ENCODE peak calls at places on chromosomes 13 and 19, in six cellular contexts. K is left ventricle myocardium inferior, W is cardiac muscle cell, Y is fibroblast of mammary gland, B is BJ, I is HFFc6. Z is an unnamed sample.
A peak's percentile ranks its signal among the peaks of the same experiment; 100 is the strongest.

GRCh38 chr19:45468803-45469131 is 971 bp downstream of the FOSB start:
- DNase-seq in K (no peak), I (no peak), W (no peak), B (no peak), Y (peak; percentile 45), Z (peak; percentile 90)

GRCh38 chr13:26721251-26721939 is 39.2 kb downstream of the GPR12 start:
- DNase-seq in B (no peak), I (no peak), K (no peak), W (no peak), Y (no peak), Z (peak; percentile 70)

GRCh38 chr13:43368003-43368402 is 344.6 kb downstream of the DNAJC15 start:
- DNase-seq in Y (peak; percentile 29), B (no peak), I (no peak), W (no peak), K (no peak), Z (peak; percentile 50)

GRCh38 chr19:246551-246950 is 44.7 kb downstream of the PLPP2 start:
- DNase-seq in W (no peak), B (no peak), I (no peak), K (no peak), Y (no peak), Z (no peak)

GRCh38 chr19:38316477-38317067 is 825 bp upstream of the YIF1B start:
- DNase-seq in W (no peak), I (no peak), B (no peak), Y (no peak), K (no peak), Z (peak; percentile 83)

GRCh38 chr13:25214371-25215252 is 42.5 kb upstream of the AMER2 start:
- DNase-seq in W (no peak), K (no peak), Y (peak; percentile 73), I (peak; percentile 35), B (peak; percentile 24), Z (no peak)

GRCh38 chr13:29359181-29359580 is 236.3 kb downstream of the SLC7A1 start:
- DNase-seq in I (no peak), W (no peak), Y (no peak), B (no peak), K (no peak), Z (no peak)

GRCh38 chr19:29366757-29367156 is 153.8 kb upstream of the UQCRFS1 start:
- DNase-seq in K (no peak), B (no peak), W (no peak), I (no peak), Y (no peak), Z (no peak)

GRCh38 chr19:32802840-32803239 is 66.7 kb downstream of the SLC7A9 start:
- DNase-seq in K (no peak), W (no peak), Y (no peak), B (no peak), I (no peak), Z (no peak)

GRCh38 chr19:33280351-33280921 is 21.9 kb downstream of the CEBPA start:
- DNase-seq in B (no peak), K (no peak), Y (no peak), W (no peak), I (no peak), Z (no peak)

GRCh38 chr19:42356686-42357085 is 31.3 kb downstream of the MEGF8 start:
- DNase-seq in B (no peak), W (no peak), I (no peak), K (no peak), Y (no peak), Z (peak; percentile 72)

GRCh38 chr13:31987535-31988170 is 43.9 kb upstream of the FRY start:
- DNase-seq in W (no peak), Y (peak; percentile 27), B (no peak), K (no peak), I (no peak), Z (no peak)

GRCh38 chr19:37983916-37984315 is 76.9 kb downstream of the SIPA1L3 start:
- DNase-seq in I (no peak), K (no peak), B (no peak), W (no peak), Y (no peak), Z (no peak)

GRCh38 chr19:39499082-39499642 is 415 bp downstream of the DLL3 start:
- DNase-seq in K (no peak), W (peak; percentile 58), Y (no peak), B (no peak), I (no peak), Z (peak; percentile 68)

GRCh38 chr19:8251025-8251472 is 41.9 kb downstream of the CERS4 start:
- DNase-seq in K (peak; percentile 89), I (no peak), B (no peak), W (no peak), Y (peak; percentile 56), Z (peak; percentile 83)

GRCh38 chr19:13623686-13624405 is 117.6 kb upstream of the CACNA1A start:
- DNase-seq in K (no peak), B (no peak), W (no peak), Y (no peak), I (no peak), Z (no peak)

GRCh38 chr19:13622727-13623126 is 116.4 kb upstream of the CACNA1A start:
- DNase-seq in Y (no peak), W (peak; percentile 27), I (no peak), K (no peak), B (no peak), Z (no peak)

GRCh38 chr19:13615890-13616289 is 109.6 kb upstream of the CACNA1A start:
- DNase-seq in K (no peak), Y (no peak), B (no peak), I (no peak), W (no peak), Z (no peak)

GRCh38 chr19:13619203-13619632 is 112.9 kb upstream of the CACNA1A start:
- DNase-seq in I (peak; percentile 12), Y (peak; percentile 83), W (no peak), B (peak; percentile 23), K (no peak), Z (peak; percentile 56)

DNA sequence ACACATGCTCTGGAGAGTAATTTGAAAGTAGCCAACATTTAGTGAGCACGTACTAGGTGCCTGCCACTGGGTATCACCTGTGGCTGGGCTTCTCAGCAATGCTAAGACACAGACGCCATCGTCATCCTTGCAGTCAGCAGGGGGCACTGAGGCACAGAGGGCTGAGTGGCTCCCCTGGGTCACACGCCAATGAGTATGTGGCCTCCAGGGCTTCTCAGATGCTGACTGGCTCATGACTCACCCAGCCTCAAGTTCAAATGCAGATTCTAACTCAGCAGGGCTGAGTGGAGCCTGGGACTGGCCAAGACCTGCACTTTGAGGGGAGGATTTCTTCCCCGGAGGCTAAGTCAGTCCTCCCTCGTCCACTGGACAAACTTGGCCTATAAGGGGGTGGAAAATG is 115.1 kb upstream of the CACNA1A start:
- DNase-seq in K (no peak), Y (peak; percentile 97), I (peak; percentile 97), W (no peak), B (peak; percentile 82), Z (peak; percentile 90)
- TF ChIP-seq CTCF in K (no peak), Y (peak; percentile 43), I (peak; percentile 73), W (no peak), B (peak; percentile 45), Z (peak; percentile 32)

GRCh38 chr13:78319101-78319627 is 284.2 kb downstream of the POU4F1 start:
- DNase-seq in B (no peak), I (no peak), K (no peak), Y (no peak), W (no peak), Z (no peak)

DNA sequence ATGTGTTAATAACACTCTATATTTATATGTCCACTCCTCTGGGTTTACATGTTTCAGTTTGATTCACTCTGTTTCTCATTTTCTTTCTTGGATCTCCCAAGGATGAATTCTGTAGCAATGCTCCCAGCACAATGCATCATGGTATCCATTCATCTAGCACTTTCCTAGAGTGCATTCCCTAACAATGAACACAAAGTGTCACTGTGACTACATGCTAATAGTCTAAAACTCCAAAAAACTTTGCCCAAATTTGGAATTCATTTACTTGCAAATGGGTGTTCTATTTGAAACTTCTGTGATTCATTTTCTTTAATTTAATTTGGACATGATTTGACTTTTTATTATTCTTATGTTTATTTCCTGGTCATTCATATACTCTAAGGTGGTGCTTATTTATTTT is 286.3 kb downstream of the POU4F1 start:
- DNase-seq in W (peak; percentile 22), K (no peak), B (no peak), Y (no peak), I (no peak), Z (no peak)
- TF ChIP-seq CTCF in W (peak; percentile 20), K (peak; percentile 61), B (no peak), Y (peak; percentile 16), I (no peak), Z (no peak)

DNA sequence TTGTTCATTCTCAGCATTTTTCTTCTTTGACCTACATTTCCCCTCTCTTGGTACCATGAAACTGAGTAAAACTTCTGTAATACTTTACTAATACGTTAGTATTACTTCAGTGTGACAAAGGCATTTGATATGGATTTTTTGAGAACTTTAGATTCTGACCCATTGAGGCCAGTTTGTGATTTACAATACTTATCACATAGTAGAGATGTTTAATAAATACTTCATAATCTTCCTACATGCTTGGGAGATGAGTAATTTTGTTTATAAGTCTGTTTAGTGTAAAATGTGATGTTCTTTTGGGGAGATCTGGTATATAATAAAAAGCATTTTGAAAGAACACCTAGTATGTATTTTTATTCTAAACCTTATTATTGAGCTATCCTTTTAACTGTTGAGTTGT is 29.7 kb downstream of the GTF2F2 start:
- DNase-seq in B (no peak), K (no peak), Y (no peak), W (no peak), I (no peak), Z (no peak)
- TF ChIP-seq CTCF in B (no peak), K (no peak), Y (no peak), W (no peak), I (no peak), Z (no peak)

GRCh38 chr19:14022469-14022868 is 5.5 kb upstream of the RLN3 start:
- DNase-seq in I (peak; percentile 29), K (no peak), W (no peak), B (no peak), Y (no peak), Z (no peak)

GRCh38 chr19:14021474-14021873 is 6.5 kb upstream of the RLN3 start:
- DNase-seq in B (no peak), K (no peak), Y (no peak), W (no peak), I (no peak), Z (no peak)

GRCh38 chr19:14027856-14028450 is at the start of gene RLN3:
- DNase-seq in B (no peak), W (no peak), Y (no peak), K (no peak), I (no peak), Z (no peak)

GRCh38 chr19:14019100-14019499 is 8.8 kb upstream of the RLN3 start:
- DNase-seq in Y (no peak), W (no peak), B (no peak), I (no peak), K (no peak), Z (no peak)

DNA sequence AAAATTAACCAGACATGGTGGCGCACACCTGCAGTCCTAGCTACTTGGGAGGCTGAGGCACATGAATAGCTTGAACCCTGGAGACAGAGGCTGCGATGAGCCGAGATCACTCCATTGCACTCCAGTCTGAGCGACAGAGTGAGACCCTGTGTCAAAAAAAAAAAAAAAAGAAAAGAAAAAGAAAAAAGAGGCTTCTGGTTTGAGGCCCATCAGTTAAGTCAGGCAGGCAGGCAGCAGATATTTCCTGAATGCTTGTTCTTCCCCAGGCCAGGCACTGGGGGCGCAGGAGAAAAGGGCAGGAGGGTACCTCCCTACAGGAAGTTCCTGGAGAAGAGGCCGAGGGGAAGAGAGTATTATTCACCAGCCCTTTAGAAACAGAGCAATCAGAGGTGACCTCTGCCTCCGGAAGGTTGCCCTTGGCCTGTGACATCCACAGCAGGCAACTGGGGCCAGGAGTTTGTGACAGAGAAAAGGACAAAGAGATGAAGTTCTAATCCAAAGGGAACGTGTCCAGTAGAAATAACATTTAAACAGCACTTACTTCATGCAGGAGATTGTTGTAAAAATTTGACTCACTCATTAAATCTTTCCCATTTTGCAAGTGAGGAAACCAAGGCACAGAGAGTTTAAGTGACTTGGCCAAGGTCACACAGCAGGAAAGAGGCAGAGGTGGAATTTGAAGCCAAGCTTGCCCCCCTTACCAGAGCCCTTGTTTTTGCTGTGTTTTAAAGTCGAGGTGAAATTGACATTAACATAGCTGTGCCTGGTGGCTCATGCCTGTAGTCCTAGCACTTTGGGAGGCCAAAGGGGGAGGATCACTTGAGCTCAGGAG is 4.3 kb upstream of the RLN3 start:
- DNase-seq in Y (no peak), W (peak; percentile 65), K (peak; percentile 39), B (no peak), I (no peak), Z (peak; percentile 84)
- TF ChIP-seq CTCF in Y (no peak), W (peak; percentile 69), K (peak; percentile 57), B (peak; percentile 32), I (no peak), Z (peak; percentile 54)